ENCODE peak calls at places on chromosomes 1 and 21, in eight cellular contexts. F, R, A, I, G, Z, N and H are unnamed samples.

GRCh38 chr1:25724986-25725385 is 75.0 kb upstream of the SELENON start:
- DNase-seq in I (no peak), Z (no peak), N (no peak), F (no peak), G (no peak), A (no peak), R (no peak), H (no peak)

GRCh38 chr21:32653326-32653901 is 41.2 kb upstream of the CFAP298 start:
- DNase-seq in N (no peak), I (no peak), A (peak; percentile 43), Z (no peak), R (peak; percentile 35), F (peak; percentile 43), G (peak; percentile 56), H (no peak)

GRCh38 chr1:206633708-206634121 is 1.6 kb upstream of the DYRK3 start:
- DNase-seq in R (no peak), A (no peak), G (no peak), F (peak; percentile 54), I (peak; percentile 94), N (no peak), Z (peak; percentile 83), H (no peak)

GRCh38 chr1:173818459-173818858 is 6.0 kb upstream of the DARS2 start:
- DNase-seq in I (no peak), Z (no peak), N (no peak), A (no peak), G (no peak), R (no peak), F (no peak), H (no peak)

GRCh38 chr1:52203935-52204625 is 62.2 kb downstream of the ZFYVE9 start:
- DNase-seq in A (no peak), Z (no peak), N (no peak), F (no peak), R (no peak), G (no peak), I (no peak), H (no peak)

GRCh38 chr1:179230251-179230650 is 774 bp upstream of the ABL2 start:
- DNase-seq in A (peak; percentile 9), G (no peak), R (no peak), N (no peak), F (no peak), I (peak; percentile 72), Z (no peak), H (no peak)

GRCh38 chr1:24117722-24118409 is 5.9 kb upstream of the MYOM3 start:
- DNase-seq in A (no peak), N (no peak), G (no peak), Z (no peak), F (peak; percentile 81), I (peak; percentile 59), R (no peak), H (no peak)

GRCh38 chr1:72280714-72281113 is 1.6 kb downstream of the NEGR1 start:
- DNase-seq in A (no peak), N (no peak), I (no peak), F (no peak), R (no peak), Z (no peak), G (no peak), H (no peak)

GRCh38 chr1:244965182-244965581 is 100.8 kb upstream of the HNRNPU start:
- DNase-seq in Z (no peak), A (no peak), N (no peak), G (no peak), F (no peak), I (no peak), R (no peak), H (no peak)

GRCh38 chr1:162215902-162216301 is 146.4 kb downstream of the NOS1AP start:
- DNase-seq in A (no peak), N (no peak), Z (no peak), G (no peak), R (peak; percentile 43), I (no peak), F (no peak), H (no peak)

GRCh38 chr1:240797050-240797449 is 185.1 kb upstream of the GREM2 start:
- DNase-seq in F (peak; percentile 10), Z (no peak), I (peak; percentile 61), G (no peak), R (no peak), N (no peak), A (no peak), H (no peak)

GRCh38 chr1:116763787-116764465 is 9.7 kb downstream of the CD2 start:
- DNase-seq in G (peak; percentile 31), R (peak; percentile 52), A (peak; percentile 64), I (no peak), N (no peak), F (peak; percentile 40), Z (no peak), H (no peak)

GRCh38 chr21:29135481-29135880 is 5.0 kb downstream of the MAP3K7CL start:
- DNase-seq in R (no peak), G (no peak), F (no peak), A (no peak), I (no peak), Z (no peak), N (no peak), H (no peak)

GRCh38 chr21:29130234-29130993 is at the start of gene MAP3K7CL:
- DNase-seq in R (no peak), A (peak; percentile 97), N (no peak), I (peak; percentile 97), Z (peak; percentile 66), F (peak; percentile 21), G (no peak), H (peak; percentile 72)

GRCh38 chr21:29133241-29133640 is 2.8 kb downstream of the MAP3K7CL start:
- DNase-seq in A (no peak), N (no peak), F (no peak), R (no peak), Z (no peak), G (no peak), I (no peak), H (no peak)

DNA sequence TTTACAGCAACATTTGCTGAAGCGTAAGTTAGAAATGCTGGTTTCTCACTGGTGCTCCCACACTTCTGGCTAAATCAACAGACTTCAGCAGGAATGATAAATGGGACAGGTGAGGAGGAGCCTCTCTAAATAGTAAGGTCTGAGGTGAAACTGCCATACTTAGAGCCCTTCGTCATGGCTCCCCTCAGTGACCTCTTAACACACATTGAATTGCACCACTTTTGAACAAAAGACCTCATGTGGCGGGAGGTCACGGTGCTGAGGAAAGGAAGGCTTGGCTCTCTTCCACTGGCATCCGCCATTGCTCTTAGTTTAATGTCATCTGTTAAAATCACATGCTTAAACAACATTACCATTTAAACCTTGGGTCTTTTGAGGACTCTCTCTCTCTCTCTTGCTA is 3.4 kb downstream of the MAP3K7CL start:
- DNase-seq in N (no peak), A (no peak), G (no peak), I (no peak), F (no peak), R (peak; percentile 33), Z (no peak), H (no peak)
- H3K27me3 ChIP-seq in N (no peaks in the 10 kb centered on the region), A (no peaks in the 10 kb centered on the region), G (no peaks in the 10 kb centered on the region), I (no peaks in the 10 kb centered on the region), F (no peaks in the 10 kb centered on the region), R (no peaks in the 10 kb centered on the region), Z (no peaks in the 10 kb centered on the region), H (no peaks in the 10 kb centered on the region)

GRCh38 chr1:236063919-236064673 is 794 bp downstream of the NID1 start:
- DNase-seq in G (no peak), F (peak; percentile 76), A (peak; percentile 54), Z (peak; percentile 71), I (no peak), N (no peak), R (peak; percentile 47), H (no peak)
- H3K27me3 ChIP-seq in G (no peaks in the 10 kb centered on the region), F (peaks cover 10% of the 10 kb centered on the region), A (no peaks in the 10 kb centered on the region), Z (no peaks in the 10 kb centered on the region), I (peaks cover 15% of the 10 kb centered on the region), N (peaks cover 17% of the 10 kb centered on the region), R (peaks cover 5% of the 10 kb centered on the region), H (no peaks in the 10 kb centered on the region)

DNA sequence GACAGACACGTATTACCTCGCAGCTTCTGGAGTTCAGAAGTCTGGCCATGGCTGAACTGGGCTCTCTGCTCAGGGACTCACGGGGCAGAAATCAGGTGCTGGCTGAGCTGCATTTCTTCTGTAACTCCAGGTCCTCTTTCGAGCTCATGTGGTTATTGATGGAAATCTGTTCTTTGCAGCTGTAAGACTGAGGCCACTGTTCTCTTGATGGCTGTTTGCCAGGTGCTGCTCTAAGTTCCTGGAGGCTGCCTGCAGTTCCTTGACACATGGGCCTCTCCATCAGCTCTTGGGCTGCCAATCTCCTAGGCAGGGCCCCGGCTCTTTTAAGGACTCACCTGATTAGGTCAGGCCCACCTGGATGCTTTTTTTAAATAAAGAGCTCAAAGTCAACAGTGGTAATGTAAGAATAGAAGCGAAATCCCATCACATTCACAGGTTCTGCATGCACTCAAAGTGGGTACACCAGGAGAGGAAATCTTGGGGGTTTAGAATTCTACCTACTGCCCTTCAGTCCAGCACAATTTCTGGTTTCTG is 139.1 kb downstream of the KAZN start:
- DNase-seq in A (peak; percentile 6), F (no peak), G (no peak), R (no peak), I (no peak), Z (no peak), N (no peak), H (no peak)
- H3K27me3 ChIP-seq in A (peaks cover 35% of the 10 kb centered on the region), F (no peaks in the 10 kb centered on the region), G (no peaks in the 10 kb centered on the region), R (peaks cover 6% of the 10 kb centered on the region), I (no peaks in the 10 kb centered on the region), Z (no peaks in the 10 kb centered on the region), N (peaks cover 6% of the 10 kb centered on the region), H (no peaks in the 10 kb centered on the region)

DNA sequence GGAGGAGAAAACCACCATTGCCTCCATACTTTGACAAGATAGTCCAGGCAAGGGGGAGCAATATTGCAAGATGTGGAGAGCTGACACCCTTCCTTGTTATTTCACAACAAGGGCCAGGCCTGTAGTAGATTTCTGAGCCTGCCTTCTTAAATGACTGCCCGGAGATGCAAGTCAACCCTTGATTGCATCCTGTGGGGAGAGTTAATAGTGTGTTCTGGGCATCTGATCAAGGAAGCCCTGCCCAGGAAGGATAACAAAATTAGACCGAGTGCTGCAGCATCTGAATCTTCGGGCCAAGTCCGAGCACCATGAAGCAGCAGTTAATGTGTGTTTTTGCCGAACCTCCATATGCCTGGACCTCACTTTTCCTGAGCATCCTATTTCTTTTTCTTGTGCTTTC is 382.3 kb downstream of the PRDM2 start:
- DNase-seq in G (no peak), A (no peak), Z (no peak), I (no peak), N (no peak), R (no peak), F (no peak), H (no peak)
- H3K27me3 ChIP-seq in G (no peaks in the 10 kb centered on the region), A (no peaks in the 10 kb centered on the region), Z (no peaks in the 10 kb centered on the region), I (no peaks in the 10 kb centered on the region), N (no peaks in the 10 kb centered on the region), R (no peaks in the 10 kb centered on the region), F (no peaks in the 10 kb centered on the region), H (no peaks in the 10 kb centered on the region)

DNA sequence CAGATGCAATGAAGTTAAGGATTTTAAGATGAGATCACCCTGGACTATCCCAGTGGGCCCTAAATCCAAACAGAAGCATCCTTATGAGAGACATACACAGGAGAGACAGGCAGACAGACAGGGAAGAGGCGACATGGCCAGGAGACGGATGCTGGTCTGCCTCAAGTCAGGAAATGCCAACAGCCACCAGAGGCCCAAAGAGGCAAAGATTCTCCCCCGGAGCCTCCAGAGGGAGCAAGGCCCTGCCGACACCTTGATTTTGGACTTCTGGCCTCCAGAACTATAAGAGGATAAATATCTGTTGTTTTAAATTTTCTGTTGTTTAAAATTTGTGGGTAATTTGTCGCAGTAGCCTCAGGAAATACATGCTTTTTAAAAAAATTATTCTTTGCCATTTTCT is 116.4 kb downstream of the GLIS1 start:
- DNase-seq in I (no peak), A (no peak), R (peak; percentile 37), N (no peak), F (no peak), Z (peak; percentile 3), G (no peak), H (no peak)
- H3K27me3 ChIP-seq in I (peaks cover 25% of the 10 kb centered on the region), A (peaks cover under 1% of the 10 kb centered on the region), R (no peaks in the 10 kb centered on the region), N (no peaks in the 10 kb centered on the region), F (no peaks in the 10 kb centered on the region), Z (no peaks in the 10 kb centered on the region), G (no peaks in the 10 kb centered on the region), H (no peaks in the 10 kb centered on the region)

GRCh38 chr1:200874694-200875093 is 1.9 kb downstream of the GPR25 start:
- DNase-seq in A (no peak), I (no peak), N (no peak), R (no peak), F (no peak), G (no peak), Z (no peak), H (no peak)
- H3K27me3 ChIP-seq in A (no peaks in the 10 kb centered on the region), I (peaks cover 80% of the 10 kb centered on the region), N (peaks cover 9% of the 10 kb centered on the region), R (no peaks in the 10 kb centered on the region), F (no peaks in the 10 kb centered on the region), G (no peaks in the 10 kb centered on the region), Z (peaks cover 5% of the 10 kb centered on the region), H (peaks cover 6% of the 10 kb centered on the region)